ENCODE peak calls at places on chromosome 7, in four cellular contexts. One of them, this sample, is unnamed.

GRCh38 chr7:46681865-46682503 is 760.9 kb upstream of the IGFBP3 start:
- DNase-seq in transverse colon: no peak
- DNase-seq in T follicular helper cell: no peak
- DNase-seq in choroid plexus epithelial cell: peak; percentile 12
- DNase-seq in this sample: no peak

GRCh38 chr7:151076863-151077704 is 3.5 kb downstream of the FASTK start:
- DNase-seq in choroid plexus epithelial cell: no peak
- DNase-seq in transverse colon: no peak
- DNase-seq in T follicular helper cell: no peak
- DNase-seq in this sample: no peak

GRCh38 chr7:13282377-13282980 is 595.0 kb downstream of the ARL4A start:
- DNase-seq in T follicular helper cell: no peak
- DNase-seq in choroid plexus epithelial cell: peak; percentile 70
- DNase-seq in transverse colon: no peak
- DNase-seq in this sample: no peak

GRCh38 chr7:149496642-149497391 is 792 bp downstream of the ZNF746 start:
- DNase-seq in T follicular helper cell: peak; percentile 31
- DNase-seq in transverse colon: peak; percentile 58
- DNase-seq in choroid plexus epithelial cell: peak; percentile 33
- DNase-seq in this sample: no peak

GRCh38 chr7:24956021-24956420 is 24.0 kb downstream of the OSBPL3 start:
- DNase-seq in T follicular helper cell: no peak
- DNase-seq in transverse colon: no peak
- DNase-seq in choroid plexus epithelial cell: no peak
- DNase-seq in this sample: no peak

GRCh38 chr7:106128846-106129245 is 16.7 kb upstream of the SYPL1 start:
- DNase-seq in transverse colon: no peak
- DNase-seq in choroid plexus epithelial cell: no peak
- DNase-seq in T follicular helper cell: no peak
- DNase-seq in this sample: no peak

GRCh38 chr7:46755120-46756034 is 826.5 kb downstream of the TNS3 start:
- DNase-seq in transverse colon: no peak
- DNase-seq in choroid plexus epithelial cell: no peak
- DNase-seq in T follicular helper cell: no peak
- DNase-seq in this sample: no peak

GRCh38 chr7:33157781-33158180 is 28.4 kb downstream of the BBS9 start:
- DNase-seq in T follicular helper cell: no peak
- DNase-seq in choroid plexus epithelial cell: peak; percentile 51
- DNase-seq in transverse colon: no peak
- DNase-seq in this sample: no peak

GRCh38 chr7:73519867-73520672 is 2.0 kb downstream of the BAZ1B start:
- DNase-seq in T follicular helper cell: no peak
- DNase-seq in choroid plexus epithelial cell: peak; percentile 28
- DNase-seq in transverse colon: peak; percentile 12
- DNase-seq in this sample: no peak

GRCh38 chr7:108380527-108380926 is 75.7 kb downstream of the NRCAM start:
- DNase-seq in T follicular helper cell: no peak
- DNase-seq in transverse colon: no peak
- DNase-seq in choroid plexus epithelial cell: no peak
- DNase-seq in this sample: no peak

GRCh38 chr7:35894721-35895120 is 93.9 kb downstream of the SEPTIN7 start:
- DNase-seq in T follicular helper cell: no peak
- DNase-seq in choroid plexus epithelial cell: no peak
- DNase-seq in transverse colon: no peak
- DNase-seq in this sample: no peak

GRCh38 chr7:145313601-145314000 is 477.7 kb upstream of the TPK1 start:
- DNase-seq in transverse colon: no peak
- DNase-seq in choroid plexus epithelial cell: peak; percentile 1
- DNase-seq in T follicular helper cell: no peak
- DNase-seq in this sample: no peak

GRCh38 chr7:157431173-157431950 is 94.6 kb downstream of the DNAJB6 start:
- DNase-seq in T follicular helper cell: no peak
- DNase-seq in choroid plexus epithelial cell: no peak
- DNase-seq in transverse colon: no peak
- DNase-seq in this sample: no peak

GRCh38 chr7:66281678-66282593 is 76.8 kb downstream of the TPST1 start:
- DNase-seq in transverse colon: no peak
- DNase-seq in choroid plexus epithelial cell: peak; percentile 95
- DNase-seq in T follicular helper cell: no peak
- DNase-seq in this sample: peak; percentile 85